ENCODE peak calls at places on chromosomes 16 and 17, in four cellular contexts. Z is HepG2, B is H1, I is K562. X is an unnamed sample.

GRCh38 chr16:85716680-85717038 is 27.9 kb upstream of the GINS2 start:
- DNase-seq in B (no peak), Z (no peak), I (no peak), X (no peak)

GRCh38 chr17:46764709-46765401 is 53.6 kb downstream of the WNT3 start:
- DNase-seq in I (peak), Z (no peak), B (peak), X (no peak)

GRCh38 chr17:15406081-15406480 is 61.3 kb downstream of the CDRT4 start:
- DNase-seq in B (no peak), Z (no peak), I (no peak), X (no peak)

GRCh38 chr16:68359398-68360191 is 48.8 kb downstream of the PRMT7 start:
- DNase-seq in Z (no peak), B (no peak), I (no peak), X (no peak)

GRCh38 chr17:41578971-41579370 is 7.1 kb upstream of the KRT9 start:
- DNase-seq in I (no peak), B (no peak), Z (no peak), X (no peak)

GRCh38 chr17:76271669-76272540 is 6.8 kb downstream of the UBALD2 start:
- DNase-seq in I (peak), B (peak), Z (no peak), X (peak)

GRCh38 chr17:38587193-38587592 is 18.6 kb downstream of the SRCIN1 start:
- DNase-seq in B (no peak), I (no peak), Z (no peak), X (no peak)

GRCh38 chr16:73047536-73048291 is at the start of gene ZFHX3:
- DNase-seq in Z (peak), I (no peak), B (peak), X (no peak)

GRCh38 chr17:77446959-77447634 is 306.3 kb downstream of the SEC14L1 start:
- DNase-seq in Z (no peak), B (no peak), I (no peak), X (no peak)

GRCh38 chr17:50363217-50364060 is 9.5 kb downstream of the MRPL27 start:
- DNase-seq in Z (peak), I (no peak), B (peak), X (no peak)

GRCh38 chr17:37137070-37137610 is 188.4 kb downstream of the AATF start:
- DNase-seq in I (no peak), Z (no peak), B (no peak), X (no peak)

GRCh38 chr17:45740553-45741330 is 43.4 kb upstream of the CRHR1 start:
- DNase-seq in B (peak), I (peak), Z (peak), X (no peak)

GRCh38 chr16:46812781-46813555 is 18.0 kb downstream of the C16orf87 start:
- DNase-seq in B (no peak), Z (no peak), I (no peak), X (no peak)

GRCh38 chr17:61284174-61284573 is 115.5 kb upstream of the TBX2 start:
- DNase-seq in I (no peak), B (no peak), Z (no peak), X (no peak)

GRCh38 chr17:44197980-44198720 is 1.5 kb downstream of the ATXN7L3 start:
- DNase-seq in B (no peak), Z (no peak), I (peak), X (no peak)

GRCh38 chr17:44794699-44795413 is 35.2 kb downstream of the GJC1 start:
- DNase-seq in I (peak), Z (no peak), B (no peak), X (no peak)

GRCh38 chr17:82881900-82882714 is 42.3 kb upstream of the ZNF750 start:
- DNase-seq in B (no peak), Z (peak), I (no peak), X (no peak)

GRCh38 chr17:29149431-29150064 is 30.6 kb downstream of the MYO18A start:
- DNase-seq in B (no peak), I (no peak), Z (no peak), X (no peak)

GRCh38 chr16:27223226-27223610 is 19.9 kb downstream of the KDM8 start:
- DNase-seq in B (no peak), I (no peak), Z (no peak), X (no peak)

GRCh38 chr17:64785050-64785449 is 122.9 kb upstream of the SMURF2 start:
- DNase-seq in B (no peak), I (no peak), Z (no peak), X (no peak)

GRCh38 chr17:65572581-65573282 is 11.3 kb upstream of the AXIN2 start:
- DNase-seq in Z (peak), B (peak), I (no peak), X (no peak)

GRCh38 chr16:9195301-9195700 is 103.9 kb downstream of the HAPSTR1 start:
- DNase-seq in Z (no peak), B (no peak), I (no peak), X (no peak)

GRCh38 chr17:9900019-9900594 is 5.0 kb downstream of the RCVRN start:
- DNase-seq in Z (no peak), I (no peak), B (no peak), X (no peak)

GRCh38 chr16:87457051-87457611 is 35.7 kb downstream of the ZCCHC14 start:
- DNase-seq in B (no peak), Z (no peak), I (no peak), X (no peak)
- TF ChIP-seq RFX5 in B (no peak), Z (no peak), I (no peak), X (no peak)

GRCh38 chr16:48300391-48300856 is 53.1 kb upstream of the ABCC11 start:
- DNase-seq in B (no peak), I (no peak), Z (no peak), X (no peak)

GRCh38 chr16:48295493-48296281 is 48.3 kb upstream of the ABCC11 start:
- DNase-seq in Z (no peak), I (no peak), B (no peak), X (no peak)

GRCh38 chr16:48299471-48299870 is 52.1 kb upstream of the ABCC11 start:
- DNase-seq in B (no peak), I (no peak), Z (no peak), X (no peak)
- TF ChIP-seq MAX in B (no peak), I (no peak), Z (no peak), X (no peak)

GRCh38 chr17:40071720-40072480 is 9.1 kb downstream of the THRA start:
- DNase-seq in I (no peak), Z (peak), B (no peak), X (no peak)
- TF ChIP-seq CREB1 in I (no peak), Z (no peak), B (no peak), X (no peak)

GRCh38 chr16:79754081-79754872 is 153.7 kb upstream of the MAF start:
- DNase-seq in I (no peak), Z (no peak), B (no peak), X (no peak)
- TF ChIP-seq RFX5 in I (no peak), Z (no peak), B (no peak), X (no peak)

GRCh38 chr17:49254066-49254465 is 23.5 kb upstream of the PHOSPHO1 start:
- DNase-seq in Z (no peak), B (no peak), I (no peak), X (no peak)

GRCh38 chr17:49257296-49257695 is 26.7 kb upstream of the PHOSPHO1 start:
- DNase-seq in I (no peak), B (no peak), Z (no peak), X (no peak)

GRCh38 chr17:49260011-49260921 is 29.7 kb upstream of the PHOSPHO1 start:
- DNase-seq in Z (peak), I (peak), B (peak), X (no peak)

GRCh38 chr17:49260922-49261291 is 30.3 kb upstream of the PHOSPHO1 start:
- DNase-seq in B (no peak), I (no peak), Z (no peak), X (no peak)

DNA sequence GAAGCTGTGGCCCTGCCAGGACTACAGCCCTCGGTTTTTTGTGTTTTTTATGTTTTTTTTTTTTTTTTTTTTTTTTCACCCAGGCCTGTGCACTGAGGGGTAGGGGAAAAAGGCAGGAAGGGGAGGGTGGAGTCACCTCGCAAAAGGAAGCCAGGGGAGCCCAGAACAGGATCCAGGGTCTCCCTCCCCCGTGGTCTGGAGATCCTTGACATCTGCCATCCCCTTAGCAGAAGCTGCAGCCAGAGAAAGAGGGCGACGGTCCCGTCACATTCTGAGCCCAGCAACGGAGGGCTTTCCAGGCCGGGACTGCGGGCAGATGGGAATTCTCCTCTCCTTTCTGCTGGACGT is 29.1 kb upstream of the PHOSPHO1 start:
- DNase-seq in Z (no peak), I (no peak), B (no peak), X (no peak)
- TF ChIP-seq MAX in Z (no peak), I (no peak), B (no peak), X (no peak)

GRCh38 chr17:63514477-63514876 is 8.7 kb upstream of the KCNH6 start:
- DNase-seq in Z (no peak), I (no peak), B (no peak), X (no peak)
- TF ChIP-seq CREB1 in Z (no peak), I (no peak), B (no peak), X (no peak)

DNA sequence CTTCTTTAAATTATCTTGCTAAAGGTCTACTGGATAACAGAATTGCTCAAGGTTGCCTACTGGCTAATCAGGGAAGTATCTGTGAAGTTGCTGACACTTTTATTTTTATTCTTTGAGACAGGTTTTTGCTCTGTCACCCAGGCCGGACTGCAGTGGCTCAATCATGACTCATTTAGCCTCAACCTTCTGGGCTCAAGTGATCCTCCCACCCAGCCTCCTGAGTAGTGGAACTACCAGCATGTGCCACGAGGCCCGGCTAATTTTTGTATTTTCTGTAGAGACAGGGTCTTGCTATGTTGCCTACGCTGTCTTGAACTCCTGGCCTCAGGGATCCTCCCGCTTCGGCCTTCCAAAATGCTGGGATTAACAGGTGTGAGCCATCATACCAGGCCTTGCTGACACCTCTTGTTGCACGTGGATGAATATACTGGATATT is 43.1 kb downstream of the GLG1 start:
- DNase-seq in Z (no peak), B (no peak), I (peak), X (no peak)
- TF ChIP-seq RFX5 in Z (no peak), B (no peak), I (no peak), X (no peak)

DNA sequence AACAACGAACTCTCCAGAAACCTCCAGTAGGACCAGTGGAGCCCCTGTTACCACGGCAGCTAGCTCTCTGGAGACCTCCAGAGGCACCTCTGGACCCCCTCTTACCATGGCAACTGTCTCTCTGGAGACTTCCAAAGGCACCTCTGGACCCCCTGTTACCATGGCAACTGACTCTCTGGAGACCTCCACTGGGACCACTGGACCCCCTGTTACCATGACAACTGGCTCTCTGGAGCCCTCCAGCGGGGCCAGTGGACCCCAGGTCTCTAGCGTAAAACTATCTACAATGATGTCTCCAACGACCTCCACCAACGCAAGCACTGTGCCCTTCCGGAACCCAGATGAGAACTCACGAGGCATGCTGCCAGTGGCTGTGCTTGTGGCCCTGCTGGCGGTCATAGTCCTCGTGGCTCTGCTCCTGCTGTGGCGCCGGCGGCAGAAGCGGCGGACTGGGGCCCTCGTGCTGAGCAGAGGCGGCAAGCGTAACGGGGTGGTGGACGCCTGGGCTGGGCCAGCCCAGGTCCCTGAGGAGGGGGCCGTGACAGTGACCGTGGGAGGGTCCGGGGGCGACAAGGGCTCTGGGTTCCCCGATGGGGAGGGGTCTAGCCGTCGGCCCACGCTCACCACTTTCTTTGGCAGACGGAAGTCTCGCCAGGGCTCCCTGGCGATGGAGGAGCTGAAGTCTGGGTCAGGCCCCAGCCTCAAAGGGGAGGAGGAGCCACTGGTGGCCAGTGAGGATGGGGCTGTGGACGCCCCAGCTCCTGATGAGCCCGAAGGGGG is 1.3 kb downstream of the SPN start:
- DNase-seq in Z (no peak), B (no peak), I (peak), X (no peak)
- TF ChIP-seq MAX in Z (peak), B (no peak), I (peak), X (peak)

DNA sequence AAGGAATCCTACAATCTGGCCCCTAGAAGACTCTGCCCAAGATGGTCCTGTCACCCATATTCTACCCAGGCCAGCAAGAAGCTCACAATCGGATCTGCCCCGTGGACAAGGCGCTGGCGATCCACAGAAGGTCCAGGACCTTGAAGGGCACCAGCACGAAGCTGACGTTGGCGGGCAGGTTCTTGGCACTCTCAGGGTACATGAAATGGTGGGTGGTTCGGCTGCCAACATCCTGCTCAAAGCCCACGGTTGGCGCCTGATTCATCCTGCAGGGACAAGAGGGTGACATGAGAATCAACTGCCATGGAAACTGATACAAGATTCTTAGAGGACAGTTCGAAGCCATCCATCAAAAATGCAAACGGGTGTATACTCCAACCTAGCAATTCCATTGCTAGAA is 41.6 kb downstream of the DDX19A start:
- DNase-seq in B (no peak), I (no peak), Z (no peak), X (no peak)
- TF ChIP-seq CREB1 in B (no peak), I (no peak), Z (no peak), X (no peak)

GRCh38 chr16:2762711-2763110 is 10.3 kb downstream of the SRRM2 start:
- DNase-seq in Z (no peak), I (no peak), B (no peak), X (no peak)
- TF ChIP-seq RFX5 in Z (no peak), I (no peak), B (no peak), X (no peak)